ENCODE peak calls at places on chromosomes 7 and 10, in five cellular contexts. J is H4, O is amniotic stem cell, Z is stomach, N is T follicular helper cell. X is an unnamed sample.

GRCh38 chr10:117262296-117263293 is 21.7 kb downstream of the SLC18A2 start:
- DNase-seq in O (no peak), Z (no peak), J (no peak), N (no peak), X (peak)

GRCh38 chr7:129069021-129069420 is 14.1 kb upstream of the TNPO3 start:
- DNase-seq in N (no peak), Z (no peak), O (no peak), J (no peak), X (no peak)

GRCh38 chr10:120824864-120825263 is 26.3 kb upstream of the WDR11 start:
- DNase-seq in J (no peak), O (no peak), Z (no peak), N (no peak), X (peak)

GRCh38 chr7:139594911-139595476 is 71.5 kb downstream of the CLEC2L start:
- DNase-seq in Z (no peak), O (no peak), J (no peak), N (no peak), X (no peak)

GRCh38 chr7:94297397-94297838 is 97.3 kb upstream of the COL1A2 start:
- DNase-seq in N (no peak), Z (peak), O (peak), J (peak), X (peak)

GRCh38 chr10:124827474-124827873 is 25.9 kb downstream of the ABRAXAS2 start:
- DNase-seq in J (no peak), Z (no peak), O (no peak), N (no peak), X (peak)

GRCh38 chr10:69515699-69516547 is 57.3 kb downstream of the NEUROG3 start:
- DNase-seq in J (peak), N (peak), O (peak), Z (peak), X (peak)

GRCh38 chr7:332646-333398 is 42.9 kb downstream of the FOXL3 start:
- DNase-seq in O (no peak), J (peak), Z (peak), N (peak), X (peak)

GRCh38 chr10:46516660-46517416 is 39.6 kb downstream of the GPRIN2 start:
- DNase-seq in N (no peak), O (peak), J (peak), Z (peak), X (peak)

GRCh38 chr10:69321865-69322264 is 43.6 kb downstream of the HK1 start:
- DNase-seq in Z (no peak), J (no peak), O (no peak), N (no peak), X (no peak)

GRCh38 chr7:23335621-23336020 is 36.5 kb downstream of the MALSU1 start:
- DNase-seq in Z (no peak), N (no peak), J (no peak), O (no peak), X (no peak)

GRCh38 chr7:22219036-22219435 is 137.9 kb downstream of the RAPGEF5 start:
- DNase-seq in Z (no peak), N (no peak), O (no peak), J (no peak), X (no peak)

GRCh38 chr10:9009505-9009904 is 955.0 kb downstream of the GATA3 start:
- DNase-seq in O (no peak), Z (no peak), N (no peak), J (no peak), X (no peak)

GRCh38 chr10:34736976-34737771 is 77.9 kb downstream of the PARD3 start:
- DNase-seq in Z (no peak), O (no peak), J (no peak), N (no peak), X (no peak)